ENCODE peak calls at places on chromosomes 12 and 14, in eight cellular contexts. One of them, this sample, is unnamed.

GRCh38 chr12:60197589-60197988 is 601.8 kb downstream of the SLC16A7 start:
- DNase-seq in prostate gland: no peak
- DNase-seq in GM23248: peak; percentile 80
- DNase-seq in ovary: no peak
- DNase-seq in A549: peak; percentile 40
- DNase-seq in CD4-positive, alpha-beta T cell: no peak
- DNase-seq in BE2C: no peak
- DNase-seq in heart right ventricle: no peak
- DNase-seq in this sample: no peak

GRCh38 chr12:1879633-1880032 is 38.8 kb downstream of the CACNA2D4 start:
- DNase-seq in BE2C: no peak
- DNase-seq in heart right ventricle: no peak
- DNase-seq in ovary: no peak
- DNase-seq in GM23248: no peak
- DNase-seq in prostate gland: no peak
- DNase-seq in CD4-positive, alpha-beta T cell: no peak
- DNase-seq in A549: no peak
- DNase-seq in this sample: no peak

GRCh38 chr14:56100556-56100955 is 17.7 kb upstream of the PELI2 start:
- DNase-seq in ovary: no peak
- DNase-seq in GM23248: peak; percentile 56
- DNase-seq in prostate gland: no peak
- DNase-seq in A549: no peak
- DNase-seq in heart right ventricle: no peak
- DNase-seq in CD4-positive, alpha-beta T cell: no peak
- DNase-seq in BE2C: no peak
- DNase-seq in this sample: no peak

GRCh38 chr12:131828671-131829350 is 618 bp downstream of the MMP17 start:
- DNase-seq in CD4-positive, alpha-beta T cell: no peak
- DNase-seq in ovary: peak; percentile 60
- DNase-seq in heart right ventricle: no peak
- DNase-seq in BE2C: peak; percentile 35
- DNase-seq in A549: peak; percentile 70
- DNase-seq in GM23248: peak; percentile 59
- DNase-seq in prostate gland: no peak
- DNase-seq in this sample: peak; percentile 40

GRCh38 chr12:99195474-99195873 is 452.1 kb upstream of the GARIN6 start:
- DNase-seq in prostate gland: no peak
- DNase-seq in GM23248: no peak
- DNase-seq in BE2C: no peak
- DNase-seq in ovary: no peak
- DNase-seq in A549: no peak
- DNase-seq in heart right ventricle: no peak
- DNase-seq in CD4-positive, alpha-beta T cell: no peak
- DNase-seq in this sample: no peak

GRCh38 chr14:55869397-55870049 is 248.7 kb upstream of the PELI2 start:
- DNase-seq in CD4-positive, alpha-beta T cell: no peak
- DNase-seq in A549: no peak
- DNase-seq in heart right ventricle: no peak
- DNase-seq in GM23248: no peak
- DNase-seq in ovary: no peak
- DNase-seq in prostate gland: no peak
- DNase-seq in BE2C: no peak
- DNase-seq in this sample: no peak

GRCh38 chr12:107349008-107349747 is 255.8 kb upstream of the CRY1 start:
- DNase-seq in A549: peak; percentile 96
- DNase-seq in heart right ventricle: no peak
- DNase-seq in CD4-positive, alpha-beta T cell: no peak
- DNase-seq in GM23248: peak; percentile 90
- DNase-seq in BE2C: no peak
- DNase-seq in ovary: no peak
- DNase-seq in prostate gland: peak; percentile 90
- DNase-seq in this sample: no peak

GRCh38 chr14:90544971-90545370 is 148.1 kb downstream of the CALM1 start:
- DNase-seq in BE2C: no peak
- DNase-seq in ovary: no peak
- DNase-seq in prostate gland: no peak
- DNase-seq in A549: no peak
- DNase-seq in GM23248: no peak
- DNase-seq in heart right ventricle: no peak
- DNase-seq in CD4-positive, alpha-beta T cell: no peak
- DNase-seq in this sample: no peak

GRCh38 chr12:102067574-102068258 is 5.9 kb upstream of the WASHC3 start:
- DNase-seq in GM23248: peak; percentile 84
- DNase-seq in ovary: no peak
- DNase-seq in A549: no peak
- DNase-seq in CD4-positive, alpha-beta T cell: no peak
- DNase-seq in prostate gland: no peak
- DNase-seq in heart right ventricle: no peak
- DNase-seq in BE2C: no peak
- DNase-seq in this sample: no peak

GRCh38 chr12:104108755-104109445 is 29.1 kb downstream of the NFYB start:
- DNase-seq in prostate gland: peak; percentile 74
- DNase-seq in BE2C: peak; percentile 87
- DNase-seq in heart right ventricle: peak; percentile 75
- DNase-seq in ovary: peak; percentile 67
- DNase-seq in GM23248: peak; percentile 83
- DNase-seq in A549: peak; percentile 89
- DNase-seq in CD4-positive, alpha-beta T cell: peak; percentile 78
- DNase-seq in this sample: peak; percentile 85

GRCh38 chr12:54220092-54220557 is 31.3 kb upstream of the SMUG1 start:
- DNase-seq in prostate gland: peak; percentile 44
- DNase-seq in GM23248: peak; percentile 78
- DNase-seq in A549: peak; percentile 81
- DNase-seq in ovary: peak; percentile 86
- DNase-seq in CD4-positive, alpha-beta T cell: peak; percentile 46
- DNase-seq in heart right ventricle: peak; percentile 64
- DNase-seq in BE2C: peak; percentile 74
- DNase-seq in this sample: peak; percentile 77

GRCh38 chr12:115343008-115343407 is 659.0 kb upstream of the TBX3 start:
- DNase-seq in A549: no peak
- DNase-seq in ovary: no peak
- DNase-seq in BE2C: no peak
- DNase-seq in GM23248: no peak
- DNase-seq in heart right ventricle: no peak
- DNase-seq in CD4-positive, alpha-beta T cell: no peak
- DNase-seq in prostate gland: no peak
- DNase-seq in this sample: no peak

GRCh38 chr12:115140981-115141380 is 457.0 kb upstream of the TBX3 start:
- DNase-seq in BE2C: no peak
- DNase-seq in A549: no peak
- DNase-seq in CD4-positive, alpha-beta T cell: no peak
- DNase-seq in heart right ventricle: no peak
- DNase-seq in GM23248: no peak
- DNase-seq in prostate gland: no peak
- DNase-seq in ovary: no peak
- DNase-seq in this sample: no peak

GRCh38 chr14:94321421-94322271 is 1.5 kb downstream of the SERPINA6 start:
- DNase-seq in ovary: no peak
- DNase-seq in prostate gland: no peak
- DNase-seq in GM23248: no peak
- DNase-seq in BE2C: no peak
- DNase-seq in heart right ventricle: no peak
- DNase-seq in A549: no peak
- DNase-seq in CD4-positive, alpha-beta T cell: no peak
- DNase-seq in this sample: no peak

GRCh38 chr12:124386661-124387509 is 92.0 kb downstream of the RFLNA start:
- DNase-seq in CD4-positive, alpha-beta T cell: no peak
- DNase-seq in BE2C: no peak
- DNase-seq in prostate gland: no peak
- DNase-seq in A549: peak; percentile 66
- DNase-seq in ovary: no peak
- DNase-seq in GM23248: peak; percentile 66
- DNase-seq in heart right ventricle: no peak
- DNase-seq in this sample: no peak

GRCh38 chr14:105904379-105904778 is 378.0 kb downstream of the TMEM121 start:
- DNase-seq in A549: no peak
- DNase-seq in ovary: no peak
- DNase-seq in prostate gland: no peak
- DNase-seq in GM23248: no peak
- DNase-seq in CD4-positive, alpha-beta T cell: no peak
- DNase-seq in BE2C: no peak
- DNase-seq in heart right ventricle: no peak
- DNase-seq in this sample: no peak

GRCh38 chr14:105901226-105901625 is 374.8 kb downstream of the TMEM121 start:
- DNase-seq in CD4-positive, alpha-beta T cell: no peak
- DNase-seq in prostate gland: no peak
- DNase-seq in heart right ventricle: peak; percentile 2
- DNase-seq in GM23248: no peak
- DNase-seq in BE2C: no peak
- DNase-seq in A549: no peak
- DNase-seq in ovary: no peak
- DNase-seq in this sample: no peak

GRCh38 chr14:105905456-105905855 is 379.1 kb downstream of the TMEM121 start:
- DNase-seq in BE2C: no peak
- DNase-seq in ovary: no peak
- DNase-seq in A549: no peak
- DNase-seq in CD4-positive, alpha-beta T cell: no peak
- DNase-seq in heart right ventricle: peak; percentile 1
- DNase-seq in GM23248: no peak
- DNase-seq in prostate gland: no peak
- DNase-seq in this sample: no peak

GRCh38 chr14:105902131-105902898 is 375.9 kb downstream of the TMEM121 start:
- DNase-seq in CD4-positive, alpha-beta T cell: no peak
- DNase-seq in GM23248: no peak
- DNase-seq in ovary: no peak
- DNase-seq in prostate gland: no peak
- DNase-seq in BE2C: no peak
- DNase-seq in A549: no peak
- DNase-seq in heart right ventricle: peak; percentile 0
- DNase-seq in this sample: no peak

DNA sequence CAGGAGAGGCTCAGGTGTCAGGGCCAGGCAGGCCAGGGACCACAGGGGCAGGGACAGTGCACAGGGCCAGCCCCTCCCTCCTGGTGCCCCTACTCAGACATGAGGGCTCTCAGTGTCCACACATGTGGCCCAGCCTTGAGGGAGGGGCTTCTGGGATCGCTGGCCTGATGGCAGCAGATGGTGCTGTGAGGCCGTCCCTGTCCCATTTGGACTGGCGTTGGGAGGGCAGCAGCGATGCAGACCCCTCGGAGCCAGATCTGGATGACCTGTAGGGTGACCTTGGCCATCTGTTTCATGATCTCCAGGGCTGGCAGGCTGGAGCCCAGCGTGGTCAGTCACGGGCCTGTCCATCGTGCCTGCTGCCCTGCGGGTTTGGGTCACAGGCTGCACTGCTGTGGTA is 377.6 kb downstream of the TMEM121 start:
- DNase-seq in BE2C: no peak
- DNase-seq in prostate gland: no peak
- DNase-seq in GM23248: no peak
- DNase-seq in ovary: no peak
- DNase-seq in A549: no peak
- DNase-seq in CD4-positive, alpha-beta T cell: no peak
- DNase-seq in heart right ventricle: peak; percentile 1
- DNase-seq in this sample: no peak
- H3K9me3 ChIP-seq in BE2C: no peaks in the 10 kb centered on the region
- H3K9me3 ChIP-seq in prostate gland: no peaks in the 10 kb centered on the region
- H3K9me3 ChIP-seq in GM23248: no peaks in the 10 kb centered on the region
- H3K9me3 ChIP-seq in ovary: no peaks in the 10 kb centered on the region
- H3K9me3 ChIP-seq in A549: no peaks in the 10 kb centered on the region
- H3K9me3 ChIP-seq in CD4-positive, alpha-beta T cell: no peaks in the 10 kb centered on the region
- H3K9me3 ChIP-seq in heart right ventricle: no peaks in the 10 kb centered on the region
- H3K9me3 ChIP-seq in this sample: no peaks in the 10 kb centered on the region

DNA sequence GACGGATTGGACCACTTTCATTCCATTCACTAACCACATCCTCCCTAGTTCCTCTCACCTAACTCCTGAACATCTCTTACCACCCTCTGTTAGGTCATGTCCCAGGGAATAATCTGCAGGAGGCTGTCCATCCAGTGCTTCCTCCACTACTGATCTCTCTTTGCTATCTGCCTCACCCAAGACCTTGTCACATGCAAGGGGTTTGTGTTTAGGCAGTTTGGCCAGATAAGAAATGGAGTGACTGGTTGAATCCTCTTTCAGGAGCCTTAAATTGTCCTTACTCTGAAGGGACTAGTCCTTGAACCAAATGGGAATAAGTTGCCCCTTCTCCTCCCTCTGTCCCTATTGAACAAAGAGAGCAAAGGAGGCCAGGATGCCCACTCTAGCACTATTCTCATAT is 249.2 kb upstream of the BTG1 start:
- DNase-seq in GM23248: no peak
- DNase-seq in A549: no peak
- DNase-seq in prostate gland: no peak
- DNase-seq in CD4-positive, alpha-beta T cell: no peak
- DNase-seq in ovary: no peak
- DNase-seq in heart right ventricle: no peak
- DNase-seq in BE2C: no peak
- DNase-seq in this sample: no peak
- H3K9me3 ChIP-seq in GM23248: no peaks in the 10 kb centered on the region
- H3K9me3 ChIP-seq in A549: peaks cover 10% of the 10 kb centered on the region
- H3K9me3 ChIP-seq in prostate gland: no peaks in the 10 kb centered on the region
- H3K9me3 ChIP-seq in CD4-positive, alpha-beta T cell: peaks cover 6% of the 10 kb centered on the region
- H3K9me3 ChIP-seq in ovary: no peaks in the 10 kb centered on the region
- H3K9me3 ChIP-seq in heart right ventricle: peaks cover 24% of the 10 kb centered on the region
- H3K9me3 ChIP-seq in BE2C: no peaks in the 10 kb centered on the region
- H3K9me3 ChIP-seq in this sample: peaks cover 4% of the 10 kb centered on the region

DNA sequence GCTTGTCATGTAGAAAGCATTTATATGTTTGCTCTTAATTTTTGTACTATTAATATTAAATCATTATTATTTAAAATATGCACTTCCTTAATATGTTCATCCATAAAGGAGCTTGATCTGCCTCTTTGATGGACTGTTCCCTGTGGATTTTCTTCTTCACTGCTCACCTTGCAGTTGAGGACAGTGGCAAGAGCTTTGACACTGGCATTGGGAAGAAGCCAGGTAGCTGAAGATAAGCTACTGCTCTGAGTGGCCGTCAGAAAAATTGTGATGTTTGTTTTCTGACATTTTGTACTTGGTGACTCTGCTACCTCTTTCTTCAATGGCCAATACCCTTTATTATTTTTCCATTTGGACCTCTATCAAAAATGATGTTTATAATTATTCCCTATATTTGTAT is 349.4 kb upstream of the NOVA1 start:
- DNase-seq in heart right ventricle: peak; percentile 4
- DNase-seq in prostate gland: no peak
- DNase-seq in GM23248: no peak
- DNase-seq in CD4-positive, alpha-beta T cell: no peak
- DNase-seq in ovary: no peak
- DNase-seq in A549: no peak
- DNase-seq in BE2C: no peak
- DNase-seq in this sample: no peak
- H3K9me3 ChIP-seq in heart right ventricle: peaks cover 12% of the 10 kb centered on the region
- H3K9me3 ChIP-seq in prostate gland: no peaks in the 10 kb centered on the region
- H3K9me3 ChIP-seq in GM23248: no peaks in the 10 kb centered on the region
- H3K9me3 ChIP-seq in CD4-positive, alpha-beta T cell: no peaks in the 10 kb centered on the region
- H3K9me3 ChIP-seq in ovary: no peaks in the 10 kb centered on the region
- H3K9me3 ChIP-seq in A549: no peaks in the 10 kb centered on the region
- H3K9me3 ChIP-seq in BE2C: no peaks in the 10 kb centered on the region
- H3K9me3 ChIP-seq in this sample: peaks cover 2% of the 10 kb centered on the region

GRCh38 chr14:19729763-19730162 is 13.6 kb upstream of the OR4Q3 start:
- DNase-seq in CD4-positive, alpha-beta T cell: no peak
- DNase-seq in BE2C: no peak
- DNase-seq in A549: no peak
- DNase-seq in prostate gland: no peak
- DNase-seq in heart right ventricle: no peak
- DNase-seq in GM23248: no peak
- DNase-seq in ovary: no peak
- DNase-seq in this sample: no peak

DNA sequence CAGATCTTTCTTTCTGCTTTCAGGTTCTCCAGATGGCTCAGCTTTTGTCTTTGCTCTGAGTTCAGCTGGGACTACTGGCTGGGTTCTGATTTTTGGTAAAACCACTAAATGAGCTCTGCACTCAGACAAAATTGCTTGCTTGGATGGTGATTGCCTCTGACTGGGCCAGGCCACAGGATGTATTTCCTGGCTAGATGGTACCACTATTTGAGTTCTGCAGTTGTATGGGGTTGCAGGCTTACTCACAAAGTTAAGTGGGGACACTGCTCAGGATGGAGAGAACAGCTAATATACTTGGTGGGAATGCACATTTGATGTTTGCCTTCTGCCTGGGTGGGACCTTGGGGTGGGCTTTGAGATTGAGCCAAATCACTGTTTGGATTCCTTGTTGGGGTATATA is 14.0 kb upstream of the OR4Q3 start:
- DNase-seq in A549: no peak
- DNase-seq in CD4-positive, alpha-beta T cell: no peak
- DNase-seq in heart right ventricle: no peak
- DNase-seq in prostate gland: no peak
- DNase-seq in ovary: no peak
- DNase-seq in BE2C: no peak
- DNase-seq in GM23248: no peak
- DNase-seq in this sample: no peak
- H3K9me3 ChIP-seq in A549: peaks cover 4% of the 10 kb centered on the region
- H3K9me3 ChIP-seq in CD4-positive, alpha-beta T cell: peaks cover 15% of the 10 kb centered on the region
- H3K9me3 ChIP-seq in heart right ventricle: peaks cover 51% of the 10 kb centered on the region
- H3K9me3 ChIP-seq in prostate gland: no peaks in the 10 kb centered on the region
- H3K9me3 ChIP-seq in ovary: no peaks in the 10 kb centered on the region
- H3K9me3 ChIP-seq in BE2C: no peaks in the 10 kb centered on the region
- H3K9me3 ChIP-seq in GM23248: peaks cover 4% of the 10 kb centered on the region
- H3K9me3 ChIP-seq in this sample: no peaks in the 10 kb centered on the region

This sample was measured in WERI-Rb-1.